ENCODE peak calls at places on chromosome 18, in four cellular contexts. L, K, D and A are unnamed samples. For H3K27me3, the result is how much of the 10 kb centered on the place peaks cover.

GRCh38 chr18:70452501-70452900 is 163.7 kb downstream of the SOCS6 start:
- DNase-seq in L (no peak), K (no peak), D (no peak), A (no peak)

GRCh38 chr18:59881728-59882685 is 17.8 kb upstream of the PMAIP1 start:
- DNase-seq in L (no peak), K (no peak), D (peak), A (no peak)

GRCh38 chr18:72808688-72809087 is 59.1 kb downstream of the NETO1 start:
- DNase-seq in L (no peak), K (no peak), D (no peak), A (no peak)

GRCh38 chr18:3248670-3249359 is 1.2 kb downstream of the MYL12A start:
- DNase-seq in L (no peak), K (no peak), D (peak), A (peak)

GRCh38 chr18:57898506-57899124 is 95.5 kb upstream of the ATP8B1 start:
- DNase-seq in L (no peak), K (no peak), D (peak), A (peak)

GRCh38 chr18:77316641-77317040 is 67.0 kb downstream of the GALR1 start:
- DNase-seq in L (no peak), K (no peak), D (peak), A (peak)

GRCh38 chr18:26511339-26512071 is 36.8 kb downstream of the KCTD1 start:
- DNase-seq in L (no peak), K (no peak), D (no peak), A (no peak)

GRCh38 chr18:55447672-55448018 is 140.3 kb downstream of the TCF4 start:
- DNase-seq in L (no peak), K (no peak), D (no peak), A (no peak)

DNA sequence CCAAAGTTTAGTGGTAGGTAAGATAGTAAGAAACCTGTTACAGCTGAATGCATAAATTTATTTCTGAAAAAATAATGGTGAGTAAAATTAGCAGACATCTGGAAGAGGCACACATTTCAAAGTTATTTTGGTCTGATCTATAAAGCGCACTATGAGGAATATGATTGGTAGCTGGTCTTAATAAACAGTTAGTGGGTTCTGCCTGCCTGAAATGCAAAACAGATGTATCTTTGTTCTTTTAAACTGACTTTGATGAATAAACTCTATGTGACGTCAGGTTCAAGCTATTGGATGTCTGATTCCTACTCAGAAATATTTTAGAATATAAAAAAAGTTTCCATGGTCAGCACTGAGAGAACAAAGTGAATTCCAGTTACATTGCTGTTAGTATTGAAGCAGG is 136.5 kb downstream of the TPGS2 start:
- DNase-seq in L (no peak), K (no peak), D (peak), A (peak)
- H3K27me3 ChIP-seq in L (under half), K (under half), D (under half), A (under half)

DNA sequence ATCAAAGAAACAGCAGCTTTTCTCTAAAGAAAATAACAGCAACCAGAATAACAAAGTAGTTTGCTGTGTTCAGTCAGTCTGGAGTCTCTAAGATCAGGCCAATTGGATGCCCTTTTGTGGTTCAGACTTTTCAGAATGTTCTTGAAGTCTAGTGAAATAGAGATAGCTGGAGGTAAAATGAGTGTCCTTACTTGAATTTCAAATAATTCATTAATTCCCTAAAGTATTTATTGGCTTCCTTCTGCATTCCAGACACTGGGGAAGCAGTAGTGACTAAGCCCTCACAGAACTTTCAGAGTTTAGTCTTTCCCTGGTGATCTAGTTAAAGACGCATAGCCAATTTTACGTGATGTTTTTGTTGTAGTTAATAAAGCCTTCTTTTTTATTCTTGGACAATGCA is 58.8 kb downstream of the C18orf54 start:
- DNase-seq in L (no peak), K (no peak), D (peak), A (peak)
- H3K27ac ChIP-seq in L (no peak), K (no peak), D (peak), A (no peak)

GRCh38 chr18:37564796-37565137 is 831 bp downstream of the CELF4 start:
- DNase-seq in L (peak), K (peak), D (peak), A (peak)

GRCh38 chr18:37565985-37566478 is 434 bp upstream of the CELF4 start:
- DNase-seq in L (peak), K (no peak), D (no peak), A (peak)

GRCh38 chr18:37561986-37562385 is 3.6 kb downstream of the CELF4 start:
- DNase-seq in L (no peak), K (no peak), D (no peak), A (no peak)

GRCh38 chr18:37565138-37565984 is at the start of gene CELF4:
- DNase-seq in L (no peak), K (no peak), D (no peak), A (no peak)

GRCh38 chr18:37563810-37564511 is 1.6 kb downstream of the CELF4 start:
- DNase-seq in L (no peak), K (no peak), D (no peak), A (no peak)
- H3K27me3 ChIP-seq in L (under half), K (under half), D (under half), A (under half)

GRCh38 chr18:48228301-48228715 is 180.9 kb downstream of the ZBTB7C start:
- DNase-seq in L (peak), K (no peak), D (no peak), A (no peak)
- H3K27ac ChIP-seq in L (no peak), K (no peak), D (no peak), A (no peak)

GRCh38 chr18:31830686-31831085 is 70.0 kb upstream of the SLC25A52 start:
- DNase-seq in L (no peak), K (no peak), D (no peak), A (no peak)
- H3K27me3 ChIP-seq in L (under half), K (under half), D (under half), A (under half)

DNA sequence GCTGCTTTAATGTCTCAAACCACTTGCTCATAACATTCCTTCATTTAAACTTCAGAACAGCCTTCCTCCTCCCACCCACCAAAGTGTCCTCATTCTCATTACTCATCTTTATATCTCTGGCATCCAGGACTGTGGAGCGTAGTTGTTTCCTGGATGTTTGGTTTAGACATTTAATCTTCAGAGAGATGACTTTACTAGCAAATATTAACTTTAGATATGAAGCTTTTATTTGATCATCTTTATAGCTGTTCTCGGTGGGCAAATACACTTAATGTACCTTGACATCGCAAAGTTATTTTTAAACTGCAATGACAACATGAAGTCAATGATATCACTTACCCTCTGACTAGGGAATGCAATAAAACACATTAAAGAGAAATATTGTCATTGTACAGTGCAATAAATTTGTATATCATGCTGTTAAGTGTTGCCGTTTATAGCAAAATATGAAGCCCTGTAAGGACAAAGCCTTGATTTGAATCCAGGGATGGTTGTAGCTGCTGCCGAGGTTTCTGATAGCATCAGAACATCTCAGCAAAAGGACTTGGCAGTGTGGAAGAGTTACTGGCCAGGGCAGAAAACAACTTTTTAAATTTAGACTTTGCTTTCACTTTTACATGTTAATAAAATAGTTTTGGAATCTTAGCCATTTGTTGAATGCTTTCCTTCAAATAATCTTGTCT is 4.6 kb upstream of the LAMA3 start:
- DNase-seq in L (no peak), K (no peak), D (peak), A (no peak)
- H3K27ac ChIP-seq in L (no peak), K (no peak), D (no peak), A (no peak)

DNA sequence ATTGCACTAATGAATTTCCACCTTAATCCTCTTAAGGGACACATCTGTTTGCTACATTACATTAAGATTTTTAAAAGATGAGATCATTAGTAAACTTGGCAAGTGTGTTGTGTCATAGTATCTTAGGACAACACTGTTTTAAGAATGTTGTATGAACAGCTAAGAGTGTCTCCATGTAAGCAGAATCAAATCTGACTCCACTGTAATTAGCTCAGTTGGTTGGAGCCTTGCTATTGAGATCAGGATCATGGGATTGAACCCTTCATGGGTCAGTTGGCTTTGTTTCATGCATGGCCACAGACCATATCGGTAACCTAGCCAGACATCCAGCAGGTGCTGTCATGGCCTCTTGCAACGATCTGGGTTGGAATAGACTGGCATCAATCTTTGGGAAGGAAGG is 5.2 kb downstream of the FHOD3 start:
- DNase-seq in L (no peak), K (no peak), D (peak), A (no peak)
- H3K27me3 ChIP-seq in L (under half), K (under half), D (under half), A (under half)

GRCh38 chr18:41126541-41127235 is 828.3 kb upstream of the PIK3C3 start:
- DNase-seq in L (no peak), K (no peak), D (peak), A (peak)
- H3K27ac ChIP-seq in L (no peak), K (no peak), D (peak), A (peak)

GRCh38 chr18:50399582-50399981 is 24.7 kb downstream of the SKA1 start:
- DNase-seq in L (no peak), K (no peak), D (no peak), A (no peak)
- H3K27me3 ChIP-seq in L (under half), K (under half), D (under half), A (under half)